ENCODE peak calls at places on chromosomes 6 and 20, in four cellular contexts. V is HepG2, R is A549, U is K562. P is an unnamed sample.

GRCh38 chr6:38184780-38185080 is 365.2 kb downstream of the ZFAND3 start:
- DNase-seq in V (no peak), R (no peak), U (no peak), P (peak; percentile 5)

GRCh38 chr6:165939601-165940290 is 227.9 kb downstream of the TBXT start:
- DNase-seq in R (no peak), V (no peak), U (no peak), P (no peak)

GRCh38 chr6:139250296-139251274 is 41.2 kb downstream of the TXLNB start:
- DNase-seq in U (peak; percentile 51), R (peak; percentile 40), V (peak; percentile 58), P (peak; percentile 79)

GRCh38 chr20:37343212-37343993 is 2.5 kb upstream of the SRC start:
- DNase-seq in U (no peak), V (peak; percentile 53), R (no peak), P (no peak)

GRCh38 chr6:31701666-31702420 is 1.3 kb downstream of the ABHD16A start:
- DNase-seq in U (no peak), R (no peak), V (no peak), P (no peak)

GRCh38 chr6:148164645-148165044 is 178.0 kb upstream of the SASH1 start:
- DNase-seq in V (no peak), U (peak; percentile 29), R (no peak), P (no peak)

GRCh38 chr6:111585241-111585968 is 20.3 kb downstream of the TRAF3IP2 start:
- DNase-seq in V (no peak), R (no peak), U (no peak), P (no peak)

GRCh38 chr6:124994648-124995047 is 32.4 kb downstream of the RNF217 start:
- DNase-seq in V (no peak), U (no peak), R (no peak), P (no peak)

GRCh38 chr6:10690651-10691445 is 3.6 kb downstream of the C6orf52 start:
- DNase-seq in V (no peak), R (no peak), U (no peak), P (no peak)

GRCh38 chr6:30841644-30842504 is 42.4 kb upstream of the DDR1 start:
- DNase-seq in V (no peak), R (no peak), U (no peak), P (no peak)

GRCh38 chr20:4513720-4514119 is 208.0 kb upstream of the PRND start:
- DNase-seq in U (no peak), V (no peak), R (peak; percentile 48), P (no peak)

GRCh38 chr6:89375427-89375868 is 22.9 kb upstream of the UBE2J1 start:
- DNase-seq in V (peak; percentile 80), U (no peak), R (no peak), P (peak; percentile 87)

GRCh38 chr6:31541059-31541657 is 645 bp downstream of the DDX39B start:
- DNase-seq in R (peak; percentile 14), U (peak; percentile 61), V (peak; percentile 63), P (no peak)

GRCh38 chr6:142015011-142015410 is 117.7 kb upstream of the GJE1 start:
- DNase-seq in R (no peak), U (no peak), V (no peak), P (peak; percentile 14)

GRCh38 chr6:131877999-131878789 is 70.4 kb downstream of the ENPP1 start:
- DNase-seq in V (no peak), U (no peak), R (no peak), P (no peak)

GRCh38 chr6:123316733-123317323 is 319.9 kb downstream of the TRDN start:
- DNase-seq in R (no peak), V (peak; percentile 9), U (peak; percentile 22), P (no peak)

GRCh38 chr6:147347882-147348214 is 143.6 kb downstream of the STXBP5 start:
- DNase-seq in V (no peak), R (no peak), U (no peak), P (no peak)

GRCh38 chr20:56359212-56360132 is 698 bp downstream of the FAM210B start:
- DNase-seq in V (peak; percentile 79), R (peak; percentile 30), U (no peak), P (peak; percentile 27)

GRCh38 chr6:31180500-31180899 is 10.0 kb upstream of the POU5F1 start:
- DNase-seq in R (no peak), V (no peak), U (no peak), P (peak; percentile 87)

GRCh38 chr6:20271818-20272217 is 59.5 kb upstream of the MBOAT1 start:
- DNase-seq in V (no peak), R (no peak), U (no peak), P (no peak)

GRCh38 chr20:3687655-3688054 is 5.8 kb upstream of the ADAM33 start:
- DNase-seq in U (peak; percentile 52), R (peak; percentile 67), V (peak; percentile 44), P (no peak)

GRCh38 chr20:51800132-51800721 is 2.1 kb downstream of the SALL4 start:
- DNase-seq in R (peak; percentile 90), V (peak; percentile 48), U (peak; percentile 75), P (peak; percentile 98)

GRCh38 chr6:111096246-111096645 is 8.9 kb downstream of the SLC16A10 start:
- DNase-seq in V (no peak), U (no peak), R (no peak), P (no peak)

DNA sequence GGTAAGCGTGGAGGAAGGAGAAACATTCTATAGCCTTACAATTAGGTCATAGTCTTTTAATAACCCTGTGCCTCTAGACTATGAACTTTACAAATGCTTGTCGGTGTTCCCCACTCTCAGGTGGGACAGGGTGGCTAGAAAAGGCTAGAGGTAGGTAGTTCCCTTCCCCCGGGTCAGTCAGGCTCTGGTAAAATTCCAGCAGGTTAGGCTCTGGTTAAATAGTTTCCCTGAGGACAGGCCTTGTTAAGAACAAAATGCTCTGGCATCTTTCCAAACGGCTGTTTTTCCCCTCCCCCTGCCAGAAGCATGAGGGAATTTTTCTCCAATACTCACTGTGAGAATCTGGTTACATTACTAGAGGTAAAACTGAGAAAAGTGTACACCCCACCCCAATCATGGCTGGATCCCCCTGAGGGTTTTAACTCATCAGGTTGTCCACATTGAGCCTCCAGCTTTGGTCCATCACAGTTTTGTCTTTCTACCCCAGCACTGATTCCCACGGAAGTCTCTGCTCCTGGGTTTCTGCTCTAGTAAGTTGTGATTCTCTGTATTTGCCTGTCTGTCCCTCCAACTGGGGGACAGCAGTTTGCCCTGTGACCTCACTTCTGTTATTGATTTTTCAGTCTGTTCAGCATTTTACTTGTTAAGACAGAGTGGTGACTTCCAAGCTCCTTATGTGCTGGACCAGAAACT is 84.7 kb upstream of the ADGRF1 start:
- DNase-seq in R (no peak), V (peak; percentile 91), U (no peak), P (no peak)
- TF ChIP-seq HMGXB4 in R (no peak), V (no peak), U (no peak), P (no peak)

DNA sequence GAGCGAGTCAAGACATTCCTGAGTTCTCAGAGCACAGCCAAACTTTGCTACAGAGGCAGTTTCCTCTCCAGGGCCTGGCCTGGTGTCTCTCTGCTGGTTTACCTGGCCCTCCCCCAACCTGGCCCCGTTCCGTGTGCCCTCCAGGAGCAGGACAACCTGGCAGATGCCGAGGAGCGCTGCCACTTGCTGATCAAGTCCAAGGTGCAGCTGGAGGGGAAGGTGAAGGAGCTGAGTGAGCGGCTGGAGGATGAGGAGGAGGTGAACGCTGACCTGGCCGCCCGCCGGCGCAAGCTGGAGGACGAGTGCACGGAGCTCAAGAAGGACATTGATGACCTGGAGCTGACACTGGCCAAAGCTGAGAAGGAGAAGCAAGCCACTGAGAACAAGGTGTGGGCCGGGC is 39.5 kb downstream of the MYH7B start:
- DNase-seq in R (no peak), V (no peak), U (no peak), P (no peak)
- TF ChIP-seq HMGXB4 in R (no peak), V (no peak), U (no peak), P (no peak)

GRCh38 chr20:421685-422250 is 13.7 kb downstream of the RBCK1 start:
- DNase-seq in U (no peak), R (no peak), V (no peak), P (no peak)

GRCh38 chr20:419556-420168 is 11.6 kb downstream of the RBCK1 start:
- DNase-seq in R (no peak), V (no peak), U (no peak), P (no peak)

GRCh38 chr20:418858-419365 is 10.8 kb downstream of the RBCK1 start:
- DNase-seq in V (no peak), R (no peak), U (no peak), P (no peak)

GRCh38 chr20:420169-420620 is 12.1 kb downstream of the RBCK1 start:
- DNase-seq in V (no peak), R (no peak), U (no peak), P (no peak)

GRCh38 chr20:420721-421574 is 12.8 kb downstream of the RBCK1 start:
- DNase-seq in R (peak; percentile 63), V (no peak), U (peak; percentile 65), P (peak; percentile 74)
- TF ChIP-seq HMGXB4 in R (no peak), V (no peak), U (no peak), P (no peak)

DNA sequence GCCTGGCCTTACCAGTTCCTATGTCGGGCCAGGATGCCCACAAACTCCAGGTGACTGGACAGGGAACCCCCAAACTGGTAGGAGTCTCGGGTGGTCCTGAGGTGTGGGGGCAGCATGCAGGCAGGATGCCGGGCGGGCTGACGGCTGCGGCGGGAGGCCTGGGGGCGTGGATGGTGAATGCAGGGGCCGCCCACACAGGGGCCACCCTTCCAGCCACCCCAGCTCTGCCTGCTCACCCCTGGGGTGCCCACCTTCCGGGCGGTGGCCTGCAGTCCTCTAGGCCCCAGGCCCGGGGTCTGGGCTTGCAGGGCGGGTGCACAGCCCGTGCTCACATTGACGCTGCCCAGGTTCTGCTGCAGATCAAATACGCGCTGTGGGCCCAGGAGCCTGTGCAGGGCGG is 8.4 kb downstream of the ADRM1 start:
- DNase-seq in R (no peak), V (no peak), U (no peak), P (no peak)
- TF ChIP-seq HMGXB4 in R (no peak), V (no peak), U (no peak), P (no peak)

DNA sequence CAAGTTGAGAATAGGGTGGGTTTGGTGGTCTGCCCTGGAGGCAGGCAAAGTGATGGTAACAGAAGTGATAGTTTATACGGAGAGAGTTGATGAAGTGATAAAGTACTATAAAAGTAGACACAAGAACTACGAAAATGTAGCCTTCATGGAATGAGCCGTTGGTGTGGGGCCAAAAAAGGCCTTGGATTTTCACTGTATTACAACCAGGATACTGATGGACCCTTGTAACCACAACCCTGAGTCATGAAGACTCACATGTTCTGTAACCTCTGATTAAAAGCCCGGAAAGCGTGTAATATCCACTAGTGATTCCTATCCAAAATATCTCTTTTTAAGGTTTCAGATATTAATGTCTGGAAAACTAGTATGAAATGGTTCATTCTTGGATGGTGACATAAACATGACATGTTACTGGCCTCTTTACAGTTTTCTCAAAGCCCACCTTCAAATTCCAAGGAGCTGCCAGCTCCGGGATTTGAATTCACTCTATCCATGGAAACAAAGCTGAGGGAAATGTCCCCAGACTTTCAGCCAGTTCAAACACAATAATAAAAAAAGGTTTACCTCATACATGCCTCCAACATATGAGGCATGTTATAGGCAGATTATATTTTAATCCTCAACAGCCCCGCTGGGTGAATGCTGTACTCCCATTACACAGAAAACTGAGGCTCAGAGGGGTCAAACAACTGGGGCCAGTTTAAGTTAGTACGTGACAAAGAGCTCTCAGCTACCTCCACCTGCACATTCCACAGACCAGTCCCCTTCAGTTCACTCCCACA is 55.4 kb downstream of the MRPL14 start:
- DNase-seq in R (no peak), U (no peak), V (no peak), P (no peak)
- TF ChIP-seq HMGXB4 in R (no peak), U (no peak), V (no peak), P (no peak)

GRCh38 chr6:167827062-167827587 is 414 bp downstream of the AFDN start:
- DNase-seq in V (no peak), U (peak; percentile 72), R (no peak), P (peak; percentile 47)
- TF ChIP-seq HMGXB4 in V (no peak), U (no peak), R (no peak), P (no peak)

P was measured in WTC11.